ENCODE peak calls at places on chromosomes 3 and 15, in four cellular contexts. Q is mesendoderm, Y is H9, H is IMR-90. B is an unnamed sample.
A peak's percentile ranks its signal among the peaks of the same experiment; 100 is the strongest.

GRCh38 chr3:37453393-37454391 is 279.3 kb upstream of the LRRFIP2 start:
- DNase-seq in Q (peak; percentile 79), Y (no peak), H (no peak), B (peak; percentile 40)

GRCh38 chr3:197352382-197352781 is 54.0 kb upstream of the DLG1 start:
- DNase-seq in Q (no peak), Y (no peak), H (peak; percentile 69), B (no peak)

GRCh38 chr3:23698652-23699313 is 107.0 kb upstream of the UBE2E1 start:
- DNase-seq in Q (no peak), Y (no peak), H (no peak), B (no peak)

GRCh38 chr3:42376397-42376798 is 34.0 kb downstream of the LYZL4 start:
- DNase-seq in Q (no peak), Y (no peak), H (peak; percentile 72), B (no peak)

GRCh38 chr3:196219194-196219969 is 3.0 kb downstream of the SLC51A start:
- DNase-seq in Q (peak; percentile 78), Y (no peak), H (peak; percentile 88), B (no peak)

GRCh38 chr3:134419966-134420321 is 45.7 kb upstream of the AMOTL2 start:
- DNase-seq in Q (no peak), Y (no peak), H (no peak), B (no peak)

GRCh38 chr3:72694398-72694797 is 153.8 kb downstream of the SHQ1 start:
- DNase-seq in Q (peak; percentile 69), Y (no peak), H (peak; percentile 6), B (no peak)

GRCh38 chr3:81741214-81741613 is 20.2 kb downstream of the GBE1 start:
- DNase-seq in Q (no peak), Y (no peak), H (peak; percentile 73), B (no peak)

GRCh38 chr3:119148493-119149180 is 2.7 kb downstream of the TEX55 start:
- DNase-seq in Q (no peak), Y (no peak), H (peak; percentile 79), B (no peak)

GRCh38 chr3:5769825-5770224 is 582.3 kb downstream of the EDEM1 start:
- DNase-seq in Q (peak; percentile 7), Y (no peak), H (no peak), B (no peak)

GRCh38 chr3:25423780-25424179 is 4.3 kb upstream of the RARB start:
- DNase-seq in Q (peak; percentile 36), Y (no peak), H (peak; percentile 44), B (no peak)

GRCh38 chr3:65793495-65794200 is 245.1 kb downstream of the MAGI1 start:
- DNase-seq in Q (no peak), Y (no peak), H (peak; percentile 41), B (no peak)

GRCh38 chr3:123843668-123844067 is 40.5 kb downstream of the MYLK start:
- DNase-seq in Q (peak; percentile 85), Y (no peak), H (peak; percentile 72), B (peak; percentile 95)

GRCh38 chr15:63041402-63041977 is 1.1 kb upstream of the TPM1 start:
- DNase-seq in Q (peak; percentile 33), Y (no peak), H (no peak), B (no peak)
- H3K79me1 ChIP-seq in Q (peaks cover 9% of the 10 kb centered on the region), Y (no peaks in the 10 kb centered on the region), H (peaks cover 4% of the 10 kb centered on the region), B (peaks cover 6% of the 10 kb centered on the region)

DNA sequence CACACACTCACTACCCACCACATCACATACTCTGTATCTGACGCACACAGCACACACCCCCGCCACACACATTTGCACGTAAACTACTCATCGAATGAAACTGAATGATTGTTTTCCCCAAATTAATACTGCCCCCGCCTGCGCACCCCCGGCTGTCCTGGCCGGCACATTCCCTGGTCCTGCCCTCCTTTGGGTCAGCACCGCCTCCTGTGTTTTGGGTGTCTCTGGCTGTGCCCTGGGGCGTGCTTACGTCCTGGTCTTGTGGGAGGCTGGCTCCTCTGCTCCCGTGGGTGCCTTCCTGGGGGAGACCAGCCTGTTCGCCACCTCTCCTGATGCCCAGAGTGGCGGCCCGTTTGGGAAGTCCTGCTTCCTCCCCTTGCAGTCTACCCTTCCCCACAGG is 30.2 kb downstream of the APBA2 start:
- DNase-seq in Q (no peak), Y (no peak), H (no peak), B (no peak)
- H2AK5ac ChIP-seq in Q (no peak overlapping the region), Y (no peak overlapping the region), H (no peak overlapping the region), B (no peak overlapping the region)

GRCh38 chr3:9743548-9743947 is 6.2 kb upstream of the OGG1 start:
- DNase-seq in Q (no peak), Y (no peak), H (no peak), B (no peak)
- H3K79me1 ChIP-seq in Q (no peaks in the 10 kb centered on the region), Y (no peaks in the 10 kb centered on the region), H (peaks cover 22% of the 10 kb centered on the region), B (no peaks in the 10 kb centered on the region)

GRCh38 chr3:113054552-113054951 is 63.8 kb downstream of the GTPBP8 start:
- DNase-seq in Q (no peak), Y (no peak), H (peak; percentile 69), B (no peak)

GRCh38 chr3:113051222-113051804 is 60.5 kb downstream of the GTPBP8 start:
- DNase-seq in Q (peak; percentile 90), Y (peak; percentile 84), H (peak; percentile 78), B (peak; percentile 90)

GRCh38 chr3:113055201-113055600 is 64.4 kb downstream of the GTPBP8 start:
- DNase-seq in Q (no peak), Y (no peak), H (no peak), B (no peak)

GRCh38 chr3:113053169-113053568 is 62.4 kb downstream of the GTPBP8 start:
- DNase-seq in Q (no peak), Y (no peak), H (no peak), B (no peak)

GRCh38 chr3:113051827-113052226 is 61.0 kb downstream of the GTPBP8 start:
- DNase-seq in Q (peak; percentile 3), Y (no peak), H (no peak), B (no peak)
- H2AK5ac ChIP-seq in Q (no peak overlapping the region), Y (no peak overlapping the region), H (peak overlapping the region; percentile 31), B (no peak overlapping the region)

GRCh38 chr3:160475889-160476288 is 26.3 kb upstream of the TRIM59 start:
- DNase-seq in Q (no peak), Y (no peak), H (peak; percentile 31), B (no peak)
- H3K79me1 ChIP-seq in Q (no peaks in the 10 kb centered on the region), Y (no peaks in the 10 kb centered on the region), H (no peaks in the 10 kb centered on the region), B (no peaks in the 10 kb centered on the region)

GRCh38 chr15:78071378-78071777 is 6.1 kb downstream of the TBC1D2B start:
- DNase-seq in Q (no peak), Y (no peak), H (no peak), B (no peak)
- H2AK5ac ChIP-seq in Q (no peak overlapping the region), Y (no peak overlapping the region), H (no peak overlapping the region), B (no peak overlapping the region)

GRCh38 chr15:49163678-49164077 is 6.4 kb upstream of the GALK2 start:
- DNase-seq in Q (no peak), Y (no peak), H (peak; percentile 53), B (no peak)
- H3K79me1 ChIP-seq in Q (no peaks in the 10 kb centered on the region), Y (no peaks in the 10 kb centered on the region), H (peaks cover 11% of the 10 kb centered on the region), B (no peaks in the 10 kb centered on the region)

GRCh38 chr3:187954486-187955075 is 199.4 kb upstream of the LPP start:
- DNase-seq in Q (no peak), Y (no peak), H (peak; percentile 90), B (no peak)

GRCh38 chr3:187960820-187961219 is 193.1 kb upstream of the LPP start:
- DNase-seq in Q (no peak), Y (no peak), H (peak; percentile 13), B (no peak)

GRCh38 chr3:187958432-187959003 is 195.4 kb upstream of the LPP start:
- DNase-seq in Q (no peak), Y (no peak), H (no peak), B (no peak)

GRCh38 chr3:187955076-187955952 is 198.6 kb upstream of the LPP start:
- DNase-seq in Q (no peak), Y (no peak), H (peak; percentile 93), B (no peak)

GRCh38 chr3:187957209-187957981 is 196.6 kb upstream of the LPP start:
- DNase-seq in Q (no peak), Y (no peak), H (no peak), B (no peak)
- H2AK5ac ChIP-seq in Q (no peak overlapping the region), Y (no peak overlapping the region), H (no peak overlapping the region), B (no peak overlapping the region)

B was measured in neuronal stem cell.